ENCODE peak calls at places on chromosome 14, in ten cellular contexts. R is fibroblast of lung; K is RWPE1; Y is ELR; P is activated CD4-positive, alpha-beta T cell treated with anti-CD3 and anti-CD28 coated beads, Interleukin-2, amount 50 U/mL, for 1 hour; S is DMS53; X is putamen; Z is astrocyte of the spinal cord; V is activated CD8-positive, alpha-beta memory T cell treated with anti-CD3 and anti-CD28 coated beads, Interleukin-2, amount 10 ng/mL, durations not matched to agents 7 days and 5 days; G is C1 segment of cervical spinal cord. J is an unnamed sample.

GRCh38 chr14:26330982-26331381 is 266.9 kb downstream of the NOVA1 start:
- DNase-seq in X (no peak), V (no peak), K (no peak), G (no peak), Z (no peak), Y (no peak), R (no peak), S (no peak), P (no peak), J (no peak)

GRCh38 chr14:20469890-20470858 is 968 bp downstream of the PNP start:
- DNase-seq in Y (peak), V (peak), K (peak), X (no peak), P (peak), R (peak), S (peak), Z (peak), G (no peak), J (peak)

GRCh38 chr14:23362200-23362599 is 2.8 kb downstream of the EFS start:
- DNase-seq in Z (peak), Y (peak), R (peak), V (no peak), P (no peak), X (peak), S (peak), G (no peak), K (no peak), J (peak)

GRCh38 chr14:89540009-89540829 is 123.2 kb upstream of the FOXN3 start:
- DNase-seq in Z (peak), K (no peak), R (peak), X (no peak), G (no peak), S (no peak), V (no peak), Y (peak), P (no peak), J (no peak)

GRCh38 chr14:104105071-104105821 is 19.7 kb downstream of the ASPG start:
- DNase-seq in R (no peak), Y (no peak), G (no peak), Z (no peak), S (no peak), P (no peak), K (no peak), X (no peak), V (no peak), J (no peak)

GRCh38 chr14:64438181-64438839 is 27.0 kb upstream of the AKAP5 start:
- DNase-seq in S (no peak), R (peak), X (no peak), V (no peak), P (no peak), K (no peak), Z (peak), Y (peak), G (no peak), J (no peak)

GRCh38 chr14:55158412-55158811 is 29.4 kb downstream of the LGALS3 start:
- DNase-seq in K (no peak), G (no peak), P (no peak), V (no peak), Z (no peak), R (no peak), S (no peak), Y (no peak), X (no peak), J (no peak)

GRCh38 chr14:78863143-78863542 is 693.0 kb downstream of the NRXN3 start:
- DNase-seq in S (peak), G (no peak), V (no peak), R (peak), X (no peak), K (peak), Z (peak), P (peak), Y (peak), J (peak)

GRCh38 chr14:24315807-24316596 is 4.7 kb downstream of the LTB4R start:
- DNase-seq in R (no peak), V (no peak), S (peak), G (no peak), Z (no peak), Y (no peak), P (no peak), X (no peak), K (no peak), J (no peak)

GRCh38 chr14:55047301-55048053 is 4.0 kb upstream of the MAPK1IP1L start:
- DNase-seq in X (no peak), P (no peak), R (no peak), Y (no peak), K (no peak), G (no peak), S (no peak), V (no peak), Z (no peak), J (no peak)

GRCh38 chr14:93103392-93104080 is 12.2 kb downstream of the ITPK1 start:
- DNase-seq in R (no peak), S (peak), V (peak), K (peak), Z (no peak), G (no peak), P (peak), Y (peak), X (no peak), J (peak)

GRCh38 chr14:33986804-33987203 is 35.9 kb upstream of the EGLN3 start:
- DNase-seq in P (no peak), Y (peak), Z (peak), S (peak), V (no peak), K (peak), R (peak), X (no peak), G (no peak), J (no peak)

GRCh38 chr14:104149617-104150141 is 11.3 kb downstream of the KIF26A start:
- DNase-seq in K (no peak), G (no peak), P (no peak), Y (no peak), X (no peak), R (peak), Z (peak), V (no peak), S (no peak), J (no peak)

GRCh38 chr14:104652386-104652785 is 37.0 kb upstream of the INF2 start:
- DNase-seq in S (no peak), G (no peak), R (no peak), P (no peak), Z (no peak), V (no peak), Y (no peak), X (no peak), K (no peak), J (no peak)

GRCh38 chr14:91367173-91368171 is 50.1 kb downstream of the CCDC88C start:
- DNase-seq in K (peak), V (peak), P (peak), X (peak), R (peak), Y (peak), S (no peak), Z (peak), G (no peak), J (no peak)

GRCh38 chr14:31947680-31948580 is 129.2 kb upstream of the ARHGAP5 start:
- DNase-seq in S (no peak), R (no peak), K (no peak), G (no peak), V (no peak), Y (no peak), X (no peak), Z (no peak), P (no peak), J (no peak)

GRCh38 chr14:64572721-64573508 is 23.2 kb downstream of the PPP1R36 start:
- DNase-seq in P (no peak), G (peak), Y (no peak), K (no peak), X (peak), V (no peak), S (no peak), R (peak), Z (peak), J (no peak)

GRCh38 chr14:87643005-87643404 is 350.0 kb downstream of the GALC start:
- DNase-seq in S (no peak), Z (no peak), K (no peak), Y (no peak), V (no peak), P (no peak), R (peak), G (no peak), X (no peak), J (no peak)

GRCh38 chr14:104098272-104099095 is 13.0 kb downstream of the ASPG start:
- DNase-seq in Y (no peak), P (no peak), X (no peak), G (no peak), V (no peak), Z (no peak), S (no peak), R (no peak), K (no peak), J (no peak)

GRCh38 chr14:24784981-24785380 is 151.0 kb upstream of the GZMB start:
- DNase-seq in V (no peak), X (no peak), R (no peak), P (no peak), Z (no peak), Y (no peak), G (no peak), K (no peak), S (peak), J (no peak)

GRCh38 chr14:61213116-61213720 is 67.9 kb downstream of the TMEM30B start:
- DNase-seq in G (no peak), K (no peak), X (no peak), Y (peak), V (no peak), P (no peak), Z (no peak), R (no peak), S (no peak), J (no peak)

GRCh38 chr14:65949711-65950516 is 536.3 kb upstream of the CCDC196 start:
- DNase-seq in P (peak), Y (peak), R (peak), K (peak), X (no peak), G (no peak), S (peak), V (peak), Z (peak), J (no peak)

GRCh38 chr14:52550661-52551060 is 1.6 kb downstream of the TXNDC16 start:
- DNase-seq in S (no peak), K (no peak), Z (no peak), G (no peak), Y (no peak), X (no peak), P (no peak), R (no peak), V (no peak), J (no peak)

GRCh38 chr14:53295985-53296582 is 143.0 kb upstream of the DDHD1 start:
- DNase-seq in X (peak), R (peak), G (no peak), V (no peak), K (peak), P (no peak), Y (peak), Z (peak), S (peak), J (peak)

GRCh38 chr14:73239463-73240241 is 2.3 kb downstream of the PAPLN start:
- DNase-seq in Z (peak), G (no peak), P (no peak), V (no peak), S (peak), Y (peak), R (peak), K (no peak), X (peak), J (no peak)

GRCh38 chr14:101737414-101738367 is 23.8 kb upstream of the PPP2R5C start:
- DNase-seq in R (no peak), V (no peak), Y (no peak), S (peak), Z (no peak), X (no peak), K (no peak), P (peak), G (no peak), J (peak)

GRCh38 chr14:104687601-104688504 is 1.6 kb upstream of the INF2 start:
- DNase-seq in X (no peak), R (peak), Y (peak), S (peak), Z (peak), K (peak), V (no peak), P (no peak), G (no peak), J (no peak)

GRCh38 chr14:101734241-101734847 is 27.2 kb upstream of the PPP2R5C start:
- DNase-seq in P (no peak), S (no peak), Z (no peak), G (no peak), X (no peak), R (no peak), V (no peak), Y (no peak), K (no peak), J (no peak)

GRCh38 chr14:52299692-52300278 is 14.3 kb upstream of the PTGER2 start:
- DNase-seq in G (no peak), V (no peak), X (peak), K (peak), Z (peak), R (peak), S (peak), P (no peak), Y (peak), J (peak)

GRCh38 chr14:61064210-61064609 is 83.2 kb downstream of the SLC38A6 start:
- DNase-seq in X (no peak), Y (no peak), R (no peak), G (no peak), K (no peak), P (no peak), S (no peak), Z (no peak), V (no peak), J (peak)

GRCh38 chr14:103185051-103186027 is 62.1 kb downstream of the TNFAIP2 start:
- DNase-seq in Y (peak), V (no peak), S (peak), R (no peak), G (no peak), P (no peak), X (no peak), Z (peak), K (peak), J (peak)